ENCODE peak calls at places on chromosomes 5 and 9, in five cellular contexts. V is colonic mucosa, L is testis, R is ovary, G is left lung. B is an unnamed sample. For H3K27me3 and H3K9me3, the result is how much of the 10 kb centered on the place peaks cover.

GRCh38 chr9:77158772-77159513 is 18.4 kb upstream of the VPS13A start:
- DNase-seq in L (no peak), G (no peak), V (no peak), R (no peak), B (no peak)

GRCh38 chr9:129863059-129863690 is 27.9 kb downstream of the USP20 start:
- DNase-seq in L (no peak), R (no peak), V (no peak), G (peak), B (peak)

GRCh38 chr9:124559871-124560270 is 52.7 kb upstream of the NR5A1 start:
- DNase-seq in R (no peak), G (no peak), V (peak), L (no peak), B (no peak)

GRCh38 chr5:98109561-98110006 is 663.9 kb upstream of the RGMB start:
- DNase-seq in V (no peak), R (no peak), L (no peak), G (no peak), B (no peak)

GRCh38 chr5:51559921-51560658 is 176.8 kb downstream of the ISL1 start:
- DNase-seq in L (no peak), G (no peak), R (no peak), V (no peak), B (no peak)

GRCh38 chr5:148750614-148751013 is 75.8 kb upstream of the ADRB2 start:
- DNase-seq in V (no peak), G (no peak), R (no peak), L (no peak), B (no peak)

GRCh38 chr5:112208699-112209615 is 210.1 kb downstream of the EPB41L4A start:
- DNase-seq in G (no peak), L (no peak), R (no peak), V (no peak), B (no peak)

GRCh38 chr9:108569624-108570023 is 286.2 kb downstream of the ACTL7B start:
- DNase-seq in R (no peak), G (peak), V (no peak), L (no peak), B (no peak)

GRCh38 chr5:151811593-151812321 is 40.0 kb downstream of the G3BP1 start:
- DNase-seq in V (no peak), G (no peak), R (no peak), L (no peak), B (no peak)

GRCh38 chr5:37519304-37519703 is 140.2 kb downstream of the WDR70 start:
- DNase-seq in G (no peak), L (no peak), R (no peak), V (no peak), B (no peak)

GRCh38 chr5:77024490-77024889 is 5.7 kb upstream of the AGGF1 start:
- DNase-seq in G (no peak), R (no peak), V (no peak), L (no peak), B (no peak)

GRCh38 chr9:33942471-33943083 is 106.1 kb downstream of the UBAP2 start:
- DNase-seq in R (no peak), G (no peak), V (no peak), L (no peak), B (no peak)

GRCh38 chr5:122170630-122171029 is 41.3 kb downstream of the ZNF474 start:
- DNase-seq in L (no peak), G (no peak), V (no peak), R (no peak), B (no peak)

GRCh38 chr9:114309096-114309495 is 13.8 kb upstream of the ORM1 start:
- DNase-seq in R (peak), G (no peak), L (peak), V (no peak), B (peak)

GRCh38 chr5:96662725-96663513 is 743 bp downstream of the CAST start:
- DNase-seq in R (peak), L (peak), G (peak), V (peak), B (peak)

GRCh38 chr5:175548899-175549311 is 70.5 kb downstream of the SFXN1 start:
- DNase-seq in L (no peak), R (no peak), G (no peak), V (no peak), B (no peak)

GRCh38 chr9:110029422-110029814 is 178.5 kb downstream of the C9orf152 start:
- DNase-seq in R (no peak), V (no peak), L (no peak), G (no peak), B (no peak)

GRCh38 chr9:82124090-82124489 is 135.5 kb downstream of the SPATA31D1 start:
- DNase-seq in G (no peak), V (no peak), L (no peak), R (no peak), B (no peak)

GRCh38 chr5:86679529-86679928 is 61.8 kb downstream of the COX7C start:
- DNase-seq in V (peak), G (no peak), L (peak), R (no peak), B (no peak)

GRCh38 chr5:123113136-123113535 is 24.1 kb downstream of the PRDM6 start:
- DNase-seq in G (no peak), R (no peak), L (no peak), V (no peak), B (no peak)

GRCh38 chr5:10564838-10565784 is 1.2 kb downstream of the ANKRD33B start:
- DNase-seq in V (no peak), G (peak), R (no peak), L (no peak), B (no peak)

GRCh38 chr9:32247173-32247572 is 137.3 kb upstream of the ACO1 start:
- DNase-seq in R (no peak), G (no peak), L (no peak), V (no peak), B (no peak)

DNA sequence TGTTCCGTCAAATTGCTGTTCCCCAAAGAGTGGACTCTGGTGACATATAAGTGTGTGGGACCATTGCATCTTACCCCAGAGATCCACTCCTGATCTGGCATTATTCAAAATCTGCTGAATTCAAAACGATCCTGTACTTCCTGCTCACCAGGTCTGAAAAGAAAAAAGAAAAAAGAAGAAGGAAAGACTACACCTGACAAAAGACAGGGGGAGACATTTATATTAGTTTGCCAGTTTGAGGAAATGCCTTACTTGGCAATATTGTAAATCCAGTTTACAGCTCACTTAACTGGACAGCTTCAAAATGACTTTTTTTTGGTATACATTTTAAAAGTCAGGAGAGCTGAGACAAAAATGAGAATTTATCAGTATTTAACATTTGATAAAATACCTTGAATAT is 15.0 kb upstream of the GRHPR start:
- DNase-seq in R (no peak), L (no peak), G (no peak), V (no peak), B (no peak)
- TF ChIP-seq CTCF in R (no peak), L (no peak), G (no peak), V (no peak), B (no peak)

DNA sequence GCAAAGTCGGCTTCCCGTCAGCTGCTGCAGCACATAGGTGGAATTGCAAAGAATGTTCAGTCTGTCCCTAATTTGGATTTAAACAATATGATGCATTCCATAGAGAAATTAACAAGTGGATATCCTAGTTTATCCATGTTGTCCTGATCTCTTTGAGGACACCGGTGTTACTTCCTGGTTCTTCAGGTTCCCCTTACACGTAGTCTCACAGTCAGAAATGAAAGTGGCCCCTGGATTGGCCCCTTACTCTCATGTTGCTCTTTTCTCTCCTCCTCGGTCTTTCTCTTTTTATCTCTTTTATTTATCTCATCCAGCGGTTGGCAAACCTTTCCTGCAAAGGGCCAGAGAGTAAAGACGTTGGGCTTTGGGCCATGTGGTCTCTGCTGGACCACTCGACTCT is 265.1 kb downstream of the GAS1 start:
- DNase-seq in L (no peak), R (no peak), V (no peak), G (no peak), B (no peak)
- H3K27me3 ChIP-seq in L (under half), R (under half), V (under half), G (under half), B (under half)

GRCh38 chr5:50302815-50303490 is 138.1 kb downstream of the EMB start:
- DNase-seq in R (no peak), V (no peak), G (no peak), L (no peak), B (no peak)
- H3K9me3 ChIP-seq in R (under half), V (under half), G (under half), L (under half), B (under half)

GRCh38 chr5:90135979-90136378 is 273.6 kb downstream of the CETN3 start:
- DNase-seq in R (no peak), G (peak), L (peak), V (peak), B (peak)
- TF ChIP-seq CTCF in R (no peak), G (no peak), L (no peak), V (peak), B (no peak)

GRCh38 chr5:100902406-100903035 is 561 bp downstream of the ST8SIA4 start:
- DNase-seq in L (no peak), R (no peak), G (peak), V (peak), B (peak)

GRCh38 chr5:100903036-100903887 is at the start of gene ST8SIA4:
- DNase-seq in L (peak), G (peak), V (peak), R (no peak), B (peak)

GRCh38 chr5:100904259-100904822 is 1.3 kb upstream of the ST8SIA4 start:
- DNase-seq in V (peak), L (no peak), R (no peak), G (no peak), B (peak)

GRCh38 chr5:100901851-100902341 is 1.2 kb downstream of the ST8SIA4 start:
- DNase-seq in G (peak), V (peak), L (no peak), R (no peak), B (peak)

GRCh38 chr5:100905259-100905914 is 2.3 kb upstream of the ST8SIA4 start:
- DNase-seq in G (no peak), V (no peak), L (no peak), R (no peak), B (no peak)
- H3K27me3 ChIP-seq in G (under half), V (under half), L (under half), R (under half), B (under half)